ENCODE peak calls at places on chromosomes 4 and X, in four cellular contexts. One of them, this sample, is unnamed.

GRCh38 chr4:51836531-51836930 is 6.4 kb upstream of the DCUN1D4 start:
- DNase-seq in foreskin fibroblast: peak
- DNase-seq in KBM-7: peak
- DNase-seq in stimulated activated CD8-positive, alpha-beta memory T cell treated with anti-CD3 and anti-CD28 coated beads, Interleukin-7, amount 100 ng/mL, for 1 hour: no peak
- DNase-seq in this sample: peak

GRCh38 chrX:45851434-45851991 is 650.8 kb upstream of the DIPK2B start:
- DNase-seq in foreskin fibroblast: peak
- DNase-seq in KBM-7: peak
- DNase-seq in stimulated activated CD8-positive, alpha-beta memory T cell treated with anti-CD3 and anti-CD28 coated beads, Interleukin-7, amount 100 ng/mL, for 1 hour: no peak
- DNase-seq in this sample: peak

GRCh38 chrX:123185714-123186113 is 1.6 kb downstream of the GRIA3 start:
- DNase-seq in foreskin fibroblast: peak
- DNase-seq in KBM-7: no peak
- DNase-seq in stimulated activated CD8-positive, alpha-beta memory T cell treated with anti-CD3 and anti-CD28 coated beads, Interleukin-7, amount 100 ng/mL, for 1 hour: no peak
- DNase-seq in this sample: no peak

GRCh38 chrX:10457092-10457491 is 163.3 kb downstream of the MID1 start:
- DNase-seq in foreskin fibroblast: peak
- DNase-seq in KBM-7: no peak
- DNase-seq in stimulated activated CD8-positive, alpha-beta memory T cell treated with anti-CD3 and anti-CD28 coated beads, Interleukin-7, amount 100 ng/mL, for 1 hour: no peak
- DNase-seq in this sample: no peak

GRCh38 chrX:44580466-44580865 is 37.8 kb upstream of the FUNDC1 start:
- DNase-seq in foreskin fibroblast: peak
- DNase-seq in KBM-7: no peak
- DNase-seq in stimulated activated CD8-positive, alpha-beta memory T cell treated with anti-CD3 and anti-CD28 coated beads, Interleukin-7, amount 100 ng/mL, for 1 hour: no peak
- DNase-seq in this sample: peak

GRCh38 chrX:132001127-132001526 is 22.0 kb upstream of the STK26 start:
- DNase-seq in foreskin fibroblast: no peak
- DNase-seq in KBM-7: no peak
- DNase-seq in stimulated activated CD8-positive, alpha-beta memory T cell treated with anti-CD3 and anti-CD28 coated beads, Interleukin-7, amount 100 ng/mL, for 1 hour: no peak
- DNase-seq in this sample: no peak

GRCh38 chr4:173170210-173170778 is 1.7 kb downstream of the GALNT7 start:
- DNase-seq in foreskin fibroblast: no peak
- DNase-seq in KBM-7: no peak
- DNase-seq in stimulated activated CD8-positive, alpha-beta memory T cell treated with anti-CD3 and anti-CD28 coated beads, Interleukin-7, amount 100 ng/mL, for 1 hour: no peak
- DNase-seq in this sample: peak

GRCh38 chr4:99395595-99396364 is 39.4 kb downstream of the ADH7 start:
- DNase-seq in foreskin fibroblast: peak
- DNase-seq in KBM-7: no peak
- DNase-seq in stimulated activated CD8-positive, alpha-beta memory T cell treated with anti-CD3 and anti-CD28 coated beads, Interleukin-7, amount 100 ng/mL, for 1 hour: no peak
- DNase-seq in this sample: peak

GRCh38 chr4:150591284-150591874 is 9.4 kb downstream of the MAB21L2 start:
- DNase-seq in foreskin fibroblast: peak
- DNase-seq in KBM-7: no peak
- DNase-seq in stimulated activated CD8-positive, alpha-beta memory T cell treated with anti-CD3 and anti-CD28 coated beads, Interleukin-7, amount 100 ng/mL, for 1 hour: no peak
- DNase-seq in this sample: no peak

GRCh38 chrX:34893741-34894140 is 48.9 kb upstream of the FAM47B start:
- DNase-seq in foreskin fibroblast: no peak
- DNase-seq in KBM-7: peak
- DNase-seq in stimulated activated CD8-positive, alpha-beta memory T cell treated with anti-CD3 and anti-CD28 coated beads, Interleukin-7, amount 100 ng/mL, for 1 hour: no peak
- DNase-seq in this sample: peak

GRCh38 chr4:53563824-53564223 is 27.5 kb downstream of the LNX1 start:
- DNase-seq in foreskin fibroblast: peak
- DNase-seq in KBM-7: no peak
- DNase-seq in stimulated activated CD8-positive, alpha-beta memory T cell treated with anti-CD3 and anti-CD28 coated beads, Interleukin-7, amount 100 ng/mL, for 1 hour: no peak
- DNase-seq in this sample: peak

GRCh38 chr4:186738421-186738820 is 14.8 kb upstream of the FAT1 start:
- DNase-seq in foreskin fibroblast: no peak
- DNase-seq in KBM-7: no peak
- DNase-seq in stimulated activated CD8-positive, alpha-beta memory T cell treated with anti-CD3 and anti-CD28 coated beads, Interleukin-7, amount 100 ng/mL, for 1 hour: no peak
- DNase-seq in this sample: no peak

GRCh38 chrX:130034178-130034577 is 51.7 kb downstream of the BCORL1 start:
- DNase-seq in foreskin fibroblast: no peak
- DNase-seq in KBM-7: no peak
- DNase-seq in stimulated activated CD8-positive, alpha-beta memory T cell treated with anti-CD3 and anti-CD28 coated beads, Interleukin-7, amount 100 ng/mL, for 1 hour: no peak
- DNase-seq in this sample: no peak

GRCh38 chr4:67320645-67321044 is 224.7 kb downstream of the CENPC start:
- DNase-seq in foreskin fibroblast: no peak
- DNase-seq in KBM-7: no peak
- DNase-seq in stimulated activated CD8-positive, alpha-beta memory T cell treated with anti-CD3 and anti-CD28 coated beads, Interleukin-7, amount 100 ng/mL, for 1 hour: no peak
- DNase-seq in this sample: no peak

GRCh38 chr4:94621491-94622080 is 136.2 kb upstream of the BMPR1B start:
- DNase-seq in foreskin fibroblast: peak
- DNase-seq in KBM-7: peak
- DNase-seq in stimulated activated CD8-positive, alpha-beta memory T cell treated with anti-CD3 and anti-CD28 coated beads, Interleukin-7, amount 100 ng/mL, for 1 hour: no peak
- DNase-seq in this sample: peak

GRCh38 chr4:99887837-99888236 is 6.4 kb downstream of the LAMTOR3 start:
- DNase-seq in foreskin fibroblast: peak
- DNase-seq in KBM-7: no peak
- DNase-seq in stimulated activated CD8-positive, alpha-beta memory T cell treated with anti-CD3 and anti-CD28 coated beads, Interleukin-7, amount 100 ng/mL, for 1 hour: no peak
- DNase-seq in this sample: no peak

GRCh38 chr4:16779028-16779675 is 119.3 kb downstream of the LDB2 start:
- DNase-seq in foreskin fibroblast: peak
- DNase-seq in KBM-7: no peak
- DNase-seq in stimulated activated CD8-positive, alpha-beta memory T cell treated with anti-CD3 and anti-CD28 coated beads, Interleukin-7, amount 100 ng/mL, for 1 hour: no peak
- DNase-seq in this sample: peak

GRCh38 chr4:75494563-75494962 is 19.6 kb downstream of the RCHY1 start:
- DNase-seq in foreskin fibroblast: peak
- DNase-seq in KBM-7: no peak
- DNase-seq in stimulated activated CD8-positive, alpha-beta memory T cell treated with anti-CD3 and anti-CD28 coated beads, Interleukin-7, amount 100 ng/mL, for 1 hour: no peak
- DNase-seq in this sample: peak

GRCh38 chrX:153633607-153634180 is 13.3 kb upstream of the DUSP9 start:
- DNase-seq in foreskin fibroblast: no peak
- DNase-seq in KBM-7: no peak
- DNase-seq in stimulated activated CD8-positive, alpha-beta memory T cell treated with anti-CD3 and anti-CD28 coated beads, Interleukin-7, amount 100 ng/mL, for 1 hour: no peak
- DNase-seq in this sample: no peak

GRCh38 chrX:105114554-105115130 is 105.9 kb downstream of the TEX13A start:
- DNase-seq in foreskin fibroblast: no peak
- DNase-seq in KBM-7: no peak
- DNase-seq in stimulated activated CD8-positive, alpha-beta memory T cell treated with anti-CD3 and anti-CD28 coated beads, Interleukin-7, amount 100 ng/mL, for 1 hour: no peak
- DNase-seq in this sample: no peak

GRCh38 chr4:7101692-7102515 is 34.0 kb upstream of the GRPEL1 start:
- DNase-seq in foreskin fibroblast: peak
- DNase-seq in KBM-7: peak
- DNase-seq in stimulated activated CD8-positive, alpha-beta memory T cell treated with anti-CD3 and anti-CD28 coated beads, Interleukin-7, amount 100 ng/mL, for 1 hour: no peak
- DNase-seq in this sample: peak

GRCh38 chr4:7737752-7738457 is 201.8 kb downstream of the AFAP1 start:
- DNase-seq in foreskin fibroblast: no peak
- DNase-seq in KBM-7: no peak
- DNase-seq in stimulated activated CD8-positive, alpha-beta memory T cell treated with anti-CD3 and anti-CD28 coated beads, Interleukin-7, amount 100 ng/mL, for 1 hour: no peak
- DNase-seq in this sample: no peak

GRCh38 chr4:98374643-98375042 is 113.5 kb downstream of the RAP1GDS1 start:
- DNase-seq in foreskin fibroblast: no peak
- DNase-seq in KBM-7: no peak
- DNase-seq in stimulated activated CD8-positive, alpha-beta memory T cell treated with anti-CD3 and anti-CD28 coated beads, Interleukin-7, amount 100 ng/mL, for 1 hour: no peak
- DNase-seq in this sample: no peak

GRCh38 chrX:45748443-45748842 is 547.8 kb upstream of the DIPK2B start:
- DNase-seq in foreskin fibroblast: peak
- DNase-seq in KBM-7: no peak
- DNase-seq in stimulated activated CD8-positive, alpha-beta memory T cell treated with anti-CD3 and anti-CD28 coated beads, Interleukin-7, amount 100 ng/mL, for 1 hour: no peak
- DNase-seq in this sample: peak

GRCh38 chr4:112284662-112285411 is 867 bp downstream of the TIFA start:
- DNase-seq in foreskin fibroblast: peak
- DNase-seq in KBM-7: peak
- DNase-seq in stimulated activated CD8-positive, alpha-beta memory T cell treated with anti-CD3 and anti-CD28 coated beads, Interleukin-7, amount 100 ng/mL, for 1 hour: no peak
- DNase-seq in this sample: peak

GRCh38 chr4:57639566-57640328 is 529.6 kb upstream of the IGFBP7 start:
- DNase-seq in foreskin fibroblast: no peak
- DNase-seq in KBM-7: no peak
- DNase-seq in stimulated activated CD8-positive, alpha-beta memory T cell treated with anti-CD3 and anti-CD28 coated beads, Interleukin-7, amount 100 ng/mL, for 1 hour: no peak
- DNase-seq in this sample: no peak

GRCh38 chrX:154019633-154020499 is at the start of gene IRAK1:
- DNase-seq in foreskin fibroblast: peak
- DNase-seq in KBM-7: peak
- DNase-seq in stimulated activated CD8-positive, alpha-beta memory T cell treated with anti-CD3 and anti-CD28 coated beads, Interleukin-7, amount 100 ng/mL, for 1 hour: peak
- DNase-seq in this sample: peak

GRCh38 chr4:76977731-76978350 is 28.3 kb downstream of the SEPTIN11 start:
- DNase-seq in foreskin fibroblast: peak
- DNase-seq in KBM-7: peak
- DNase-seq in stimulated activated CD8-positive, alpha-beta memory T cell treated with anti-CD3 and anti-CD28 coated beads, Interleukin-7, amount 100 ng/mL, for 1 hour: no peak
- DNase-seq in this sample: peak

GRCh38 chrX:79081895-79082512 is 62.5 kb upstream of the GPR174 start:
- DNase-seq in foreskin fibroblast: peak
- DNase-seq in KBM-7: peak
- DNase-seq in stimulated activated CD8-positive, alpha-beta memory T cell treated with anti-CD3 and anti-CD28 coated beads, Interleukin-7, amount 100 ng/mL, for 1 hour: no peak
- DNase-seq in this sample: peak

GRCh38 chr4:173919196-173919595 is 364.3 kb downstream of the FBXO8 start:
- DNase-seq in foreskin fibroblast: no peak
- DNase-seq in KBM-7: no peak
- DNase-seq in stimulated activated CD8-positive, alpha-beta memory T cell treated with anti-CD3 and anti-CD28 coated beads, Interleukin-7, amount 100 ng/mL, for 1 hour: no peak
- DNase-seq in this sample: no peak

GRCh38 chr4:128393111-128393704 is 105.6 kb upstream of the PGRMC2 start:
- DNase-seq in foreskin fibroblast: peak
- DNase-seq in KBM-7: no peak
- DNase-seq in stimulated activated CD8-positive, alpha-beta memory T cell treated with anti-CD3 and anti-CD28 coated beads, Interleukin-7, amount 100 ng/mL, for 1 hour: no peak
- DNase-seq in this sample: peak

GRCh38 chr4:2823671-2824328 is 19.8 kb upstream of the ADD1 start:
- DNase-seq in foreskin fibroblast: no peak
- DNase-seq in KBM-7: no peak
- DNase-seq in stimulated activated CD8-positive, alpha-beta memory T cell treated with anti-CD3 and anti-CD28 coated beads, Interleukin-7, amount 100 ng/mL, for 1 hour: no peak
- DNase-seq in this sample: no peak

GRCh38 chr4:6104541-6105130 is 86.4 kb upstream of the C4orf50 start:
- DNase-seq in foreskin fibroblast: no peak
- DNase-seq in KBM-7: no peak
- DNase-seq in stimulated activated CD8-positive, alpha-beta memory T cell treated with anti-CD3 and anti-CD28 coated beads, Interleukin-7, amount 100 ng/mL, for 1 hour: no peak
- DNase-seq in this sample: no peak

GRCh38 chrX:37989304-37989703 is 17.0 kb upstream of the SYTL5 start:
- DNase-seq in foreskin fibroblast: no peak
- DNase-seq in KBM-7: peak
- DNase-seq in stimulated activated CD8-positive, alpha-beta memory T cell treated with anti-CD3 and anti-CD28 coated beads, Interleukin-7, amount 100 ng/mL, for 1 hour: no peak
- DNase-seq in this sample: no peak

GRCh38 chrX:341541-342101 is 23.0 kb upstream of the GTPBP6 start:
- DNase-seq in foreskin fibroblast: no peak
- DNase-seq in KBM-7: no peak
- DNase-seq in stimulated activated CD8-positive, alpha-beta memory T cell treated with anti-CD3 and anti-CD28 coated beads, Interleukin-7, amount 100 ng/mL, for 1 hour: no peak
- DNase-seq in this sample: no peak

GRCh38 chr4:17701882-17702281 is 79.5 kb downstream of the FAM184B start:
- DNase-seq in foreskin fibroblast: no peak
- DNase-seq in KBM-7: no peak
- DNase-seq in stimulated activated CD8-positive, alpha-beta memory T cell treated with anti-CD3 and anti-CD28 coated beads, Interleukin-7, amount 100 ng/mL, for 1 hour: no peak
- DNase-seq in this sample: no peak